ENCODE peak calls at places on chromosome 13, in five cellular contexts. N is stimulated activated CD4-positive, alpha-beta T cell treated with anti-CD3 and anti-CD28 coated beads, Interleukin-4, amount 100 ng/mL, for 24 hours; A is KBM-7; E is HL-60; W is Calu3. Q is an unnamed sample.

GRCh38 chr13:112697756-112698655 is 8.2 kb downstream of the ATP11A start:
- DNase-seq in N (no peak), A (no peak), E (no peak), W (no peak), Q (no peak)

GRCh38 chr13:29978211-29978610 is 127.8 kb upstream of the UBL3 start:
- DNase-seq in N (no peak), A (no peak), E (no peak), W (no peak), Q (no peak)

GRCh38 chr13:30408319-30409101 is 13.8 kb upstream of the UBE2L5 start:
- DNase-seq in N (peak; percentile 94), A (peak; percentile 93), E (peak; percentile 99), W (peak; percentile 91), Q (no peak)

GRCh38 chr13:99415014-99415650 is 86.1 kb upstream of the TM9SF2 start:
- DNase-seq in N (no peak), A (no peak), E (peak; percentile 43), W (no peak), Q (no peak)

GRCh38 chr13:109251958-109252357 is 534.4 kb downstream of the IRS2 start:
- DNase-seq in N (no peak), A (no peak), E (no peak), W (no peak), Q (no peak)

GRCh38 chr13:79776538-79776937 is 295.6 kb downstream of the NDFIP2 start:
- DNase-seq in N (no peak), A (no peak), E (peak; percentile 69), W (no peak), Q (no peak)

GRCh38 chr13:27450921-27451461 is 627 bp upstream of the MTIF3 start:
- DNase-seq in N (peak; percentile 28), A (peak; percentile 26), E (peak; percentile 17), W (peak; percentile 22), Q (peak; percentile 46)

GRCh38 chr13:52002361-52002760 is 8.9 kb downstream of the ATP7B start:
- DNase-seq in N (no peak), A (no peak), E (no peak), W (no peak), Q (no peak)

GRCh38 chr13:101567841-101568240 is 115.4 kb downstream of the ITGBL1 start:
- DNase-seq in N (no peak), A (no peak), E (no peak), W (no peak), Q (no peak)

GRCh38 chr13:75480691-75481175 is 1.2 kb downstream of the TBC1D4 start:
- DNase-seq in N (peak; percentile 15), A (peak; percentile 75), E (peak; percentile 58), W (peak; percentile 61), Q (no peak)

GRCh38 chr13:73781384-73781783 is 352.8 kb downstream of the KLF12 start:
- DNase-seq in N (no peak), A (no peak), E (no peak), W (no peak), Q (no peak)

GRCh38 chr13:47672245-47672975 is 328.7 kb downstream of the SUCLA2 start:
- DNase-seq in N (no peak), A (no peak), E (no peak), W (no peak), Q (no peak)

GRCh38 chr13:24923305-24923640 is 159.3 kb downstream of the RNF17 start:
- DNase-seq in N (no peak), A (no peak), E (peak; percentile 46), W (no peak), Q (peak; percentile 7)

GRCh38 chr13:77767413-77767812 is 69.9 kb downstream of the SLAIN1 start:
- DNase-seq in N (no peak), A (peak; percentile 87), E (peak; percentile 84), W (no peak), Q (no peak)

GRCh38 chr13:104477256-104477655 is 1411.0 kb upstream of the SLC10A2 start:
- DNase-seq in N (no peak), A (no peak), E (no peak), W (no peak), Q (no peak)

GRCh38 chr13:97440598-97440997 is 6.6 kb downstream of the RAP2A start:
- DNase-seq in N (no peak), A (no peak), E (no peak), W (no peak), Q (no peak)

GRCh38 chr13:84651288-84651687 is 769.0 kb upstream of the SLITRK1 start:
- DNase-seq in N (no peak), A (no peak), E (no peak), W (peak; percentile 17), Q (no peak)

GRCh38 chr13:94595006-94595942 is 678 bp downstream of the TGDS start:
- DNase-seq in N (peak; percentile 42), A (peak; percentile 64), E (peak; percentile 66), W (no peak), Q (peak; percentile 41)

GRCh38 chr13:98972627-98973026 is 5.2 kb downstream of the DOCK9 start:
- DNase-seq in N (no peak), A (peak; percentile 42), E (no peak), W (peak; percentile 31), Q (no peak)

GRCh38 chr13:111913790-111914189 is 153.2 kb upstream of the SOX1 start:
- DNase-seq in N (no peak), A (no peak), E (no peak), W (no peak), Q (no peak)

GRCh38 chr13:50208826-50209335 is 193.6 kb downstream of the KCNRG start:
- DNase-seq in N (no peak), A (peak; percentile 85), E (peak; percentile 93), W (peak; percentile 11), Q (peak; percentile 84)

GRCh38 chr13:20960663-20961309 is 58.2 kb upstream of the XPO4 start:
- DNase-seq in N (no peak), A (peak; percentile 30), E (peak; percentile 31), W (no peak), Q (no peak)

GRCh38 chr13:67736646-67737420 is 506.7 kb upstream of the PCDH9 start:
- DNase-seq in N (no peak), A (peak; percentile 20), E (no peak), W (no peak), Q (no peak)

GRCh38 chr13:35925669-35926068 is 205.5 kb downstream of the DCLK1 start:
- DNase-seq in N (no peak), A (no peak), E (no peak), W (no peak), Q (no peak)